ENCODE peak calls at places on chromosomes 16 and 17, in eight cellular contexts. C, K, S, I, A, T, O and R are unnamed samples.

GRCh38 chr16:17258848-17259713 is 211.7 kb downstream of the XYLT1 start:
- DNase-seq in C (peak; percentile 57), K (no peak), S (no peak), I (no peak), A (no peak), T (no peak), O (peak; percentile 77), R (peak; percentile 87)

GRCh38 chr16:57042157-57043111 is 49.9 kb upstream of the CPNE2 start:
- DNase-seq in C (no peak), K (no peak), S (no peak), I (no peak), A (peak; percentile 90), T (no peak), O (peak; percentile 81), R (peak; percentile 92)

GRCh38 chr16:31436221-31437045 is 6.2 kb downstream of the ZNF843 start:
- DNase-seq in C (peak; percentile 39), K (no peak), S (no peak), I (no peak), A (no peak), T (no peak), O (no peak), R (no peak)

GRCh38 chr16:87924937-87925670 is 11.2 kb downstream of the CA5A start:
- DNase-seq in C (no peak), K (no peak), S (no peak), I (no peak), A (peak; percentile 37), T (no peak), O (no peak), R (no peak)

GRCh38 chr16:27291106-27291505 is 22.5 kb upstream of the NSMCE1 start:
- DNase-seq in C (no peak), K (no peak), S (no peak), I (no peak), A (no peak), T (no peak), O (no peak), R (no peak)

GRCh38 chr17:82709024-82709675 is 7.4 kb upstream of the FN3KRP start:
- DNase-seq in C (no peak), K (no peak), S (no peak), I (no peak), A (no peak), T (no peak), O (no peak), R (no peak)

GRCh38 chr16:12455287-12455798 is 348.3 kb downstream of the CPPED1 start:
- DNase-seq in C (peak; percentile 86), K (no peak), S (peak; percentile 77), I (peak; percentile 76), A (peak; percentile 5), T (peak; percentile 67), O (peak; percentile 52), R (peak; percentile 58)

GRCh38 chr16:30688701-30689100 is 10.3 kb upstream of the SRCAP start:
- DNase-seq in C (no peak), K (no peak), S (no peak), I (no peak), A (no peak), T (no peak), O (no peak), R (no peak)

GRCh38 chr16:61549332-61549731 is 486.9 kb downstream of the CDH8 start:
- DNase-seq in C (no peak), K (no peak), S (no peak), I (no peak), A (no peak), T (no peak), O (no peak), R (no peak)

GRCh38 chr16:87060026-87060986 is 256.9 kb downstream of the C16orf95 start:
- DNase-seq in C (no peak), K (no peak), S (no peak), I (no peak), A (no peak), T (peak; percentile 64), O (peak; percentile 57), R (peak; percentile 67)

GRCh38 chr16:68116256-68116853 is 31.2 kb downstream of the NFATC3 start:
- DNase-seq in C (no peak), K (no peak), S (no peak), I (no peak), A (peak; percentile 48), T (peak; percentile 59), O (peak; percentile 24), R (peak; percentile 62)

GRCh38 chr17:40707720-40708119 is 4.2 kb upstream of the KRT24 start:
- DNase-seq in C (no peak), K (no peak), S (no peak), I (peak; percentile 8), A (peak; percentile 51), T (no peak), O (no peak), R (no peak)

GRCh38 chr17:6487243-6488007 is 43.2 kb downstream of the PIMREG start:
- DNase-seq in C (no peak), K (no peak), S (no peak), I (no peak), A (no peak), T (peak; percentile 14), O (no peak), R (no peak)

GRCh38 chr16:47976609-47977180 is 179.1 kb downstream of the ABCC12 start:
- DNase-seq in C (no peak), K (no peak), S (no peak), I (no peak), A (no peak), T (no peak), O (no peak), R (no peak)

GRCh38 chr17:512926-513325 is 160.3 kb upstream of the RPH3AL start:
- DNase-seq in C (no peak), K (no peak), S (no peak), I (no peak), A (peak; percentile 17), T (peak; percentile 31), O (no peak), R (no peak)

GRCh38 chr16:89013692-89014455 is 36.9 kb upstream of the CBFA2T3 start:
- DNase-seq in C (no peak), K (no peak), S (no peak), I (no peak), A (no peak), T (no peak), O (no peak), R (no peak)

GRCh38 chr16:59612094-59612493 is 878.0 kb upstream of the GOT2 start:
- DNase-seq in C (peak; percentile 32), K (no peak), S (no peak), I (no peak), A (no peak), T (no peak), O (no peak), R (no peak)

GRCh38 chr17:73639322-73639721 is 4.9 kb downstream of the SDK2 start:
- DNase-seq in C (peak; percentile 27), K (no peak), S (no peak), I (no peak), A (no peak), T (no peak), O (no peak), R (no peak)

GRCh38 chr17:7466644-7467341 is 12.6 kb downstream of the ZBTB4 start:
- DNase-seq in C (no peak), K (no peak), S (no peak), I (no peak), A (no peak), T (peak; percentile 73), O (no peak), R (peak; percentile 24)

GRCh38 chr17:75271955-75272847 is 1.2 kb upstream of the MIF4GD start:
- DNase-seq in C (peak; percentile 52), K (no peak), S (no peak), I (no peak), A (no peak), T (peak; percentile 46), O (no peak), R (peak; percentile 47)

GRCh38 chr16:57636184-57636583 is 7.8 kb downstream of the ADGRG1 start:
- DNase-seq in C (no peak), K (no peak), S (no peak), I (no peak), A (no peak), T (no peak), O (no peak), R (no peak)

GRCh38 chr17:4900231-4901107 is 1.1 kb downstream of the C17orf107 start:
- DNase-seq in C (peak; percentile 94), K (no peak), S (no peak), I (peak; percentile 22), A (no peak), T (no peak), O (peak; percentile 59), R (peak; percentile 62)

GRCh38 chr16:68658258-68658973 is 13.3 kb downstream of the CDH3 start:
- DNase-seq in C (no peak), K (peak; percentile 95), S (no peak), I (no peak), A (peak; percentile 99), T (peak; percentile 60), O (peak; percentile 1), R (no peak)

GRCh38 chr17:73633736-73634135 is 10.5 kb downstream of the SDK2 start:
- DNase-seq in C (no peak), K (no peak), S (no peak), I (no peak), A (no peak), T (no peak), O (no peak), R (no peak)

GRCh38 chr16:77555781-77556180 is 120.9 kb upstream of the ADAMTS18 start:
- DNase-seq in C (no peak), K (no peak), S (peak; percentile 9), I (no peak), A (no peak), T (no peak), O (no peak), R (no peak)

GRCh38 chr16:17082126-17082882 is 388.5 kb downstream of the XYLT1 start:
- DNase-seq in C (peak; percentile 59), K (no peak), S (no peak), I (no peak), A (no peak), T (no peak), O (no peak), R (no peak)

GRCh38 chr17:78040561-78041400 is 82.3 kb downstream of the TNRC6C start:
- DNase-seq in C (peak; percentile 58), K (no peak), S (no peak), I (no peak), A (peak; percentile 39), T (peak; percentile 65), O (peak; percentile 48), R (peak; percentile 28)
- TF ChIP-seq CTCF in C (no peak), K (no peak), S (no peak), I (no peak), A (peak; percentile 9), T (peak; percentile 11), O (peak; percentile 3), R (no peak)

GRCh38 chr16:66167564-66168291 is 198.8 kb upstream of the CDH5 start:
- DNase-seq in C (peak; percentile 40), K (no peak), S (no peak), I (no peak), A (no peak), T (peak; percentile 99), O (no peak), R (no peak)
- TF ChIP-seq CTCF in C (peak; percentile 64), K (peak; percentile 18), S (peak; percentile 10), I (no peak), A (no peak), T (peak; percentile 81), O (no peak), R (no peak)

GRCh38 chr16:80974649-80975376 is 31.9 kb downstream of the CMC2 start:
- DNase-seq in C (peak; percentile 38), K (no peak), S (no peak), I (no peak), A (peak; percentile 40), T (no peak), O (no peak), R (no peak)
- TF ChIP-seq CTCF in C (peak; percentile 69), K (peak; percentile 16), S (peak; percentile 46), I (peak; percentile 86), A (peak; percentile 30), T (peak; percentile 52), O (no peak), R (peak; percentile 19)

GRCh38 chr17:38868968-38869646 is 751 bp upstream of the LASP1 start:
- DNase-seq in C (peak; percentile 96), K (no peak), S (peak; percentile 96), I (peak; percentile 91), A (peak; percentile 76), T (peak; percentile 90), O (peak; percentile 81), R (peak; percentile 93)
- TF ChIP-seq CTCF in C (peak; percentile 33), K (no peak), S (no peak), I (no peak), A (peak; percentile 40), T (peak; percentile 37), O (peak; percentile 25), R (peak; percentile 26)